ENCODE peak calls at places on chromosomes 11 and 22, in seven cellular contexts. X is right atrium auricular region, N is colonic mucosa, Q is OCI-LY7, E is psoas muscle, V is K562, B is left ventricle myocardium inferior. H is an unnamed sample.

GRCh38 chr11:21769188-21769587 is 423.7 kb upstream of the ANO5 start:
- DNase-seq in N (no peak), V (no peak), Q (no peak), B (no peak), E (no peak), X (no peak), H (no peak)

GRCh38 chr11:96333076-96333744 is 9.8 kb downstream of the MAML2 start:
- DNase-seq in E (no peak), Q (no peak), N (no peak), X (no peak), B (no peak), V (no peak), H (no peak)

GRCh38 chr11:114285599-114285998 is 10.6 kb upstream of the NNMT start:
- DNase-seq in E (no peak), N (no peak), X (no peak), Q (no peak), V (peak), B (no peak), H (no peak)

GRCh38 chr22:43957871-43958270 is 2.6 kb downstream of the SAMM50 start:
- DNase-seq in N (no peak), V (peak), E (no peak), Q (no peak), B (no peak), X (no peak), H (no peak)

GRCh38 chr11:3204141-3205015 is 14.2 kb downstream of the MRGPRG start:
- DNase-seq in Q (no peak), X (no peak), B (peak), V (no peak), N (no peak), E (peak), H (no peak)

GRCh38 chr11:74024630-74025029 is 15.7 kb upstream of the UCP3 start:
- DNase-seq in V (peak), N (peak), E (peak), X (peak), B (peak), Q (no peak), H (peak)

GRCh38 chr22:28129319-28129962 is 210.4 kb upstream of the PITPNB start:
- DNase-seq in Q (no peak), X (no peak), B (no peak), N (no peak), V (no peak), E (no peak), H (no peak)

GRCh38 chr11:6755303-6755952 is 16.3 kb downstream of the OR2AG2 start:
- DNase-seq in X (no peak), N (peak), V (peak), E (no peak), B (no peak), Q (peak), H (peak)

GRCh38 chr11:20611892-20612291 is 12.5 kb downstream of the SLC6A5 start:
- DNase-seq in N (no peak), V (no peak), B (no peak), E (no peak), X (no peak), Q (no peak), H (no peak)

GRCh38 chr11:76790251-76790650 is 7.1 kb downstream of the TSKU start:
- DNase-seq in V (no peak), Q (no peak), E (no peak), B (no peak), N (no peak), X (no peak), H (no peak)

GRCh38 chr22:38882480-38882879 is 10.5 kb upstream of the CBX6 start:
- DNase-seq in B (no peak), N (no peak), Q (no peak), V (no peak), X (no peak), E (no peak), H (peak)

GRCh38 chr22:25176175-25176574 is 23.5 kb upstream of the CRYBB3 start:
- DNase-seq in E (no peak), X (no peak), Q (no peak), B (no peak), N (no peak), V (no peak), H (no peak)

GRCh38 chr11:57432017-57432590 is 5.2 kb upstream of the SLC43A3 start:
- DNase-seq in E (no peak), N (no peak), B (no peak), Q (no peak), V (no peak), X (no peak), H (no peak)

GRCh38 chr11:93957553-93957952 is 63.6 kb upstream of the HEPHL1 start:
- DNase-seq in Q (no peak), X (no peak), V (no peak), B (no peak), E (no peak), N (no peak), H (peak)

GRCh38 chr11:84922212-84922805 is 704.8 kb downstream of the DLG2 start:
- DNase-seq in Q (no peak), E (no peak), X (no peak), N (no peak), B (no peak), V (no peak), H (no peak)

GRCh38 chr22:24304067-24304675 is 33.5 kb downstream of the SPECC1L start:
- DNase-seq in V (no peak), B (no peak), Q (no peak), N (no peak), X (no peak), E (no peak), H (no peak)

GRCh38 chr11:61567286-61568061 is 13.4 kb downstream of the SYT7 start:
- DNase-seq in X (peak), V (peak), B (peak), N (peak), Q (peak), E (peak), H (peak)
- TF ChIP-seq CTCF in X (peak), V (peak), B (peak), N (peak), Q (peak), E (peak), H (peak)

GRCh38 chr11:61335355-61335710 is 2.3 kb downstream of the TKFC start:
- DNase-seq in Q (peak), B (no peak), N (no peak), V (peak), X (no peak), E (no peak), H (no peak)
- H3K27ac ChIP-seq in Q (no peak), B (no peak), N (no peak), V (peak), X (no peak), E (no peak), H (peak)

GRCh38 chr11:64246874-64247728 is at the start of gene PPP1R14B:
- DNase-seq in X (peak), N (peak), B (peak), E (peak), Q (peak), V (peak), H (peak)
- TF ChIP-seq CTCF in X (no peak), N (no peak), B (peak), E (no peak), Q (no peak), V (peak), H (no peak)

DNA sequence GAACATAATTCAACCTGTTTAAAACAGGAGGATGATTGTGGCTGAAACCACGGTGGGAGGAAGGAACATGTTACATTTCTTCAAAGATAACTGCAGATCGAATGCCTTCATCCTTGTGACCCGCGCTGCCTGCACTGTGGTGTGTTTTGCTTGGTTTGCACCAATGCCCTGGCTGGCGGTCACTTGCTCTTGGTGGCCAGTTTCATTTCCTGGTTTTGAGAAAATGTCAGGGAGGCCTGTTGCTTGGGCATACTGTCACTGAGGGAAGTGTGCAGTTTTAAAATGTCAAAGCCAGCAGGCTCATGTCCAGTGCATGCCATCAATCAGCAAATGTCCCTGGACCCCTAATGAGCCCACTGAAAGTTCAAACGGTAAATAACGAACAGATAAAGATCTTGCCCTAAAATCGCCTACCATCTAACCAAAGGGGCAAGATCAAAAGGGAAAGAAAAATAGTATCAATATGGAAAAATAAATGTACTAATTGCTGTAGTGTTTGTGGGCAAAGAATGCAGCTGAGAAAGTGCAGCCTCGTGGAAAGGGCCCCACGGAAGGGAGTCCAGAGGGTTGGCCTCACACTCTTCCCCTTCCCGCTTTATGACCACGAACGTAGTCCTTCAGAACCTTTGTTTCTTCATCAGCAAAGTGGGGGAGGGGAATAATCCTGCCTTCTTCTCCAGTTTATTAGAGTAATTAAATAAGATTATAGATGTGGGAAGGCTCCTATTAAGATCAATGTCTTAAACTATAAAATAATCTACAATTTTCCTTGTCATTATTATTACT is 40.8 kb downstream of the FLI1 start:
- DNase-seq in Q (peak), V (no peak), N (peak), B (peak), E (no peak), X (peak), H (no peak)
- H3K27ac ChIP-seq in Q (peak), V (no peak), N (peak), B (peak), E (no peak), X (no peak), H (no peak)

DNA sequence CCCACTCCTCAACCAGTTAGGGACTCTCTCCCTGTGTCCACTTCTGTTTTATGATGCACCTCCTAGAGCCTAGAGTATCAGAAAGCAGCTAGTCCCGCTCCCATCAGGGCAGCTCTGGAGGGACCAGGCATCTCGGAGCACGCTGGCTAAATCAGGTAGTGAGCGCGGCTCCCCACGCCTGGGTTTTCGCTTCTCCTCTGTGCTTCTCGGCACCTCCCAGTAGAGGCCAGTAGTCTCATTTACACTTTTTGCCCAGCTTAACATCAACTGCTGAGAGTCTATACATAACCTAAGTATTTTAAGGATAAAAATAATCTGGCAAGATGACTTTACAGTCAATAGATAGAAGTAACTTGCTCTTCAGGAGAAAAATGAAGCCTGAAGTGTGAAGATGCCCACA is 473.8 kb downstream of the OPCML start:
- DNase-seq in B (no peak), E (no peak), Q (no peak), X (no peak), N (no peak), V (no peak), H (no peak)
- TF ChIP-seq CTCF in B (no peak), E (no peak), Q (no peak), X (no peak), N (no peak), V (no peak), H (no peak)

GRCh38 chr22:41435560-41435959 is 11.0 kb downstream of the TOB2 start:
- DNase-seq in N (no peak), B (no peak), Q (no peak), X (no peak), E (no peak), V (no peak), H (no peak)
- H3K27ac ChIP-seq in N (no peak), B (peak), Q (no peak), X (peak), E (peak), V (no peak), H (peak)

DNA sequence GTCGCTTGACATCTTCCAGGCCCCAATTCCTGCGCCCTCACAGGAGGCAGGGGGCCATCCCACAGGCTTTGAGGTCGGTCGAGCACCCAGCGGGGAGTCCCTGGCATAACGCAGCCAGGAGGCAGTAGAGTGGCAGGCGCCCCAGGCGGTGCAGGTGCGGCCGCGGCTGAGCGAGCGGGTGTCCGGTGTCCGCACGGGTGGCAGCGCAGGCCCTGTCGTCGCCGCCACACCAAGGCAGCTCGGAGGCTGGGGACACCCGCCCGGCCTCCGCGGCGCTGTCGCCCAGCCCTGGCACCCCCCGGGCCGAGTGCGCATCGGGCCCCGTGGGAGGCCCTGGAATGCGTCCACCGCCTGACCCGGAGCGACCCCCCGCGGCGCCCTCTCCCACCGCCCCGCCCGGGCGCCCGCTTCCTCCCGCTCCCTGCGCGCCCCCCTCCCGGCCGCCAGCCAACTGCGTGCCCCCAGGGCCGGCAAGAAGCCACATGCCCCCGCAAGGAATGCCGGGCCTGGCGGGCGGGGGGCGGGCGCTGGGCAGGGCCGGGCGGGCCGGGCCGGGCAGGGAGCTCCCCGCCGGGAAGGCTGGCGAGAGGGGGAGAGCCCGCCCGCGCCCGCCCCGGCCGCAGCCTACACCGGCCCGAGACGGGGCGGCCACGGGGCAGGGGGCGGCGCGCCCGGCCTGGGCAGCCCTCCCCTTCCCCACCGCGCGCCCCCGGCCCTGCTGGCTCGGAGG is 33.9 kb downstream of the PRDM11 start:
- DNase-seq in V (no peak), B (peak), X (no peak), Q (no peak), N (peak), E (peak), H (peak)
- TF ChIP-seq CTCF in V (no peak), B (peak), X (peak), Q (no peak), N (peak), E (peak), H (peak)

DNA sequence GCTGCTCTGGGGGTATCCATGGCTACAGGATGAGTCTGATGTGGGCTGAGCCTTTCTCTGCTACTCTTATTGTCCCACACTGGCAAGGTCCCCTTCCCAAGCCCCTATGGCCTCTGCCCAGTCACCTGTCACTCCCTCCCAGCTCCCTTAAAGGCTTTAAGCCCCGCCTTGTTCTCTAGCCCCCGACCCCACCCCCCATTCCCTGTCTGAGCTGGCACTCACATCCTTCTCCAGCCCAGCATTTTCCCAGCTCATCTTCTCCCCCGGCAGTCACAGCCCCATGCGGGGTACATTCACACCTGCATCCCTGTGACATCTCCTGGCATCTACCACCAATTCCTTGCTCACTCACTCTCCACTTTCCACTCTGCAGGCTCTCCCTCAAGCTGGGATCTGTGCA is 4.3 kb downstream of the MTFP1 start:
- DNase-seq in E (no peak), B (no peak), X (no peak), V (no peak), N (no peak), Q (no peak), H (no peak)
- H3K27ac ChIP-seq in E (no peak), B (no peak), X (no peak), V (no peak), N (no peak), Q (no peak), H (no peak)

GRCh38 chr11:131486937-131487336 is 116.5 kb downstream of the NTM start:
- DNase-seq in B (no peak), V (no peak), E (no peak), N (no peak), X (no peak), Q (no peak), H (no peak)

GRCh38 chr11:131486100-131486499 is 115.7 kb downstream of the NTM start:
- DNase-seq in Q (no peak), N (no peak), X (no peak), B (no peak), E (no peak), V (no peak), H (no peak)

GRCh38 chr11:131483453-131483852 is 113.0 kb downstream of the NTM start:
- DNase-seq in Q (no peak), X (no peak), E (no peak), B (no peak), V (no peak), N (no peak), H (no peak)

GRCh38 chr11:131481317-131481716 is 110.9 kb downstream of the NTM start:
- DNase-seq in Q (no peak), N (no peak), B (no peak), V (no peak), X (no peak), E (no peak), H (no peak)

GRCh38 chr11:131483877-131484276 is 113.5 kb downstream of the NTM start:
- DNase-seq in Q (no peak), B (no peak), V (no peak), X (no peak), N (no peak), E (no peak), H (no peak)
- TF ChIP-seq CTCF in Q (no peak), B (no peak), V (no peak), X (no peak), N (no peak), E (no peak), H (no peak)

H was measured in body of pancreas.